ENCODE peak calls at places on chromosomes 13 and 19, in eight cellular contexts. J is brain microvascular endothelial cell, L is spleen, F is breast epithelium, C is astrocyte, B is fibroblast of pulmonary artery, P is IMR-90, D is AG09319. M is an unnamed sample.

GRCh38 chr13:28181413-28181812 is 43.1 kb downstream of the PAN3 start:
- DNase-seq in J (peak), L (no peak), F (no peak), C (peak), B (peak), P (peak), D (no peak), M (no peak)

GRCh38 chr19:41626877-41627276 is at the start of gene CEACAM4:
- DNase-seq in J (no peak), L (peak), F (no peak), C (no peak), B (no peak), P (no peak), D (no peak), M (no peak)

GRCh38 chr19:30353394-30353793 is 18.8 kb upstream of the ZNF536 start:
- DNase-seq in J (no peak), L (no peak), F (no peak), C (no peak), B (no peak), P (no peak), D (no peak), M (no peak)

GRCh38 chr13:20672772-20673171 is 30.7 kb upstream of the IL17D start:
- DNase-seq in J (no peak), L (no peak), F (no peak), C (peak), B (peak), P (peak), D (peak), M (no peak)

GRCh38 chr13:66714795-66715194 is 515.3 kb downstream of the PCDH9 start:
- DNase-seq in J (no peak), L (no peak), F (no peak), C (no peak), B (no peak), P (no peak), D (no peak), M (no peak)

GRCh38 chr13:35485451-35485850 is 9.0 kb upstream of the MAB21L1 start:
- DNase-seq in J (no peak), L (no peak), F (no peak), C (no peak), B (no peak), P (no peak), D (no peak), M (no peak)

GRCh38 chr13:40101708-40102359 is 446.4 kb downstream of the COG6 start:
- DNase-seq in J (no peak), L (no peak), F (no peak), C (no peak), B (no peak), P (no peak), D (no peak), M (no peak)

GRCh38 chr13:84870190-84870589 is 929.0 kb downstream of the SLITRK6 start:
- DNase-seq in J (no peak), L (no peak), F (no peak), C (no peak), B (no peak), P (no peak), D (no peak), M (no peak)

GRCh38 chr13:97395437-97396136 is 38.4 kb upstream of the RAP2A start:
- DNase-seq in J (peak), L (no peak), F (no peak), C (peak), B (peak), P (peak), D (no peak), M (no peak)

GRCh38 chr19:39083983-39084731 is at the start of gene ACP7:
- DNase-seq in J (no peak), L (no peak), F (no peak), C (no peak), B (no peak), P (no peak), D (no peak), M (no peak)

GRCh38 chr13:97353927-97354326 is 80.0 kb upstream of the RAP2A start:
- DNase-seq in J (peak), L (no peak), F (no peak), C (peak), B (no peak), P (peak), D (no peak), M (no peak)

DNA sequence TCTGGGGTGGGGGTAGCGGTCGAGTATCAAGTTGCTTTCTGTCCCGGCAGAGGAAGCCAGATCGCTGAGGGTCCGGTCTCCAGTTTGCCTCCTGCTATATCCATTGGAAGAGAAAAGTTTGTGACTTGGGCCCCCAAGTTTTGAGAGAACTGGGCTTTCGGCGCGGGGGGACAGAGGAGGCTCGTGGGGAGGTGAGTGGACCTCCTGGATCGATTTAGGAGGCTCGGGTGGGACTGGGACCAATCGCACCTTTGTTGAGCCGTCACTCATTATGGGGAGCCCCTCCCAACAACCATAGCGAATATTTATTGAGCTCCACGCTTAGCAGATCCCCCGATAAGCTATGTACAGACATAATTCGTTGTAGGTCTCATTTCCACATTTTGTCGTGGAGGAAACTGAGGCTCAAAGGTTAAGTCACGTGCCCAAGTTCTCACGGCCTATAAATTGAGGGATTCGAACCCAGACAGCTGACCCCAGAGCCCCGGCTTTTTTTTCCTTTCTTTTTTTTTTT is 909 bp downstream of the RFXANK start:
- DNase-seq in J (no peak), L (no peak), F (no peak), C (no peak), B (peak), P (no peak), D (no peak), M (no peak)
- TF ChIP-seq CTCF in J (no peak), L (no peak), F (no peak), C (no peak), B (no peak), P (no peak), D (no peak), M (no peak)

GRCh38 chr19:51830263-51830662 is 35.3 kb downstream of the FPR3 start:
- DNase-seq in J (no peak), L (no peak), F (no peak), C (no peak), B (peak), P (no peak), D (no peak), M (no peak)
- TF ChIP-seq CTCF in J (no peak), L (peak), F (no peak), C (no peak), B (peak), P (no peak), D (no peak), M (no peak)

DNA sequence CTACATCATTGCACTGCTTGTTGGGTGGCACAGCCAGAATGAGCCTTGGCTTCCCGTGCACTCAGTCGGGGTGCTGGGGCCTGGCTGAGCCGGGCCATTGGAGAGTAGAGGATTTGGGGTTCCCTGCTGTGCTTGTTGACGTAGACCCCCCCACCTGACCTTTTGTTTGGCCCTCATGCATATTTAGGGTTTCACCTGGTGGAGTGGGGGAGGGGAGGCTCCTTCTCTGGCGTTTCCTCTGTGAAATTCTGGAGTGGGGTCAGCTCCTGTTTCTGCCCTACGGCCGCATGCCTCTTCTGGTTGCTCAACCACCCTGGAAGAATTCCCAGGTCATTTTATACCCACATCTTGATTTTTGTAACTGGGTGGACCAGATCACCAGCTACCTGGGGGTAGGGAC is 82.8 kb downstream of the SIPA1L3 start:
- DNase-seq in J (no peak), L (peak), F (peak), C (no peak), B (no peak), P (no peak), D (no peak), M (no peak)
- TF ChIP-seq CTCF in J (no peak), L (no peak), F (no peak), C (no peak), B (no peak), P (no peak), D (no peak), M (no peak)

GRCh38 chr19:1992759-1993260 is 22.7 kb downstream of the BTBD2 start:
- DNase-seq in J (no peak), L (peak), F (no peak), C (no peak), B (no peak), P (no peak), D (no peak), M (no peak)
- TF ChIP-seq CTCF in J (no peak), L (no peak), F (no peak), C (no peak), B (no peak), P (no peak), D (no peak), M (no peak)

GRCh38 chr19:46748325-46749109 is 2.3 kb upstream of the STRN4 start:
- DNase-seq in J (peak), L (peak), F (no peak), C (no peak), B (peak), P (peak), D (no peak), M (no peak)

GRCh38 chr19:46745030-46745429 is 827 bp upstream of the FKRP start:
- DNase-seq in J (no peak), L (no peak), F (no peak), C (no peak), B (no peak), P (no peak), D (no peak), M (no peak)

GRCh38 chr19:46744005-46744691 is 1.7 kb upstream of the FKRP start:
- DNase-seq in J (no peak), L (no peak), F (no peak), C (no peak), B (no peak), P (no peak), D (no peak), M (no peak)

GRCh38 chr19:46746281-46746965 is at the start of gene STRN4:
- DNase-seq in J (no peak), L (peak), F (no peak), C (no peak), B (no peak), P (no peak), D (no peak), M (no peak)

GRCh38 chr19:46745521-46746280 is at the start of gene FKRP:
- DNase-seq in J (no peak), L (peak), F (no peak), C (no peak), B (no peak), P (no peak), D (no peak), M (no peak)
- TF ChIP-seq CTCF in J (no peak), L (no peak), F (no peak), C (no peak), B (no peak), P (no peak), D (no peak), M (no peak)

GRCh38 chr19:40190891-40191835 is at the start of gene MAP3K10:
- DNase-seq in J (peak), L (peak), F (no peak), C (peak), B (peak), P (peak), D (peak), M (no peak)

GRCh38 chr19:40192758-40193586 is 1.7 kb downstream of the MAP3K10 start:
- DNase-seq in J (no peak), L (no peak), F (no peak), C (no peak), B (no peak), P (no peak), D (no peak), M (no peak)

GRCh38 chr19:40193587-40193849 is 2.3 kb downstream of the MAP3K10 start:
- DNase-seq in J (no peak), L (no peak), F (no peak), C (peak), B (peak), P (peak), D (no peak), M (no peak)

DNA sequence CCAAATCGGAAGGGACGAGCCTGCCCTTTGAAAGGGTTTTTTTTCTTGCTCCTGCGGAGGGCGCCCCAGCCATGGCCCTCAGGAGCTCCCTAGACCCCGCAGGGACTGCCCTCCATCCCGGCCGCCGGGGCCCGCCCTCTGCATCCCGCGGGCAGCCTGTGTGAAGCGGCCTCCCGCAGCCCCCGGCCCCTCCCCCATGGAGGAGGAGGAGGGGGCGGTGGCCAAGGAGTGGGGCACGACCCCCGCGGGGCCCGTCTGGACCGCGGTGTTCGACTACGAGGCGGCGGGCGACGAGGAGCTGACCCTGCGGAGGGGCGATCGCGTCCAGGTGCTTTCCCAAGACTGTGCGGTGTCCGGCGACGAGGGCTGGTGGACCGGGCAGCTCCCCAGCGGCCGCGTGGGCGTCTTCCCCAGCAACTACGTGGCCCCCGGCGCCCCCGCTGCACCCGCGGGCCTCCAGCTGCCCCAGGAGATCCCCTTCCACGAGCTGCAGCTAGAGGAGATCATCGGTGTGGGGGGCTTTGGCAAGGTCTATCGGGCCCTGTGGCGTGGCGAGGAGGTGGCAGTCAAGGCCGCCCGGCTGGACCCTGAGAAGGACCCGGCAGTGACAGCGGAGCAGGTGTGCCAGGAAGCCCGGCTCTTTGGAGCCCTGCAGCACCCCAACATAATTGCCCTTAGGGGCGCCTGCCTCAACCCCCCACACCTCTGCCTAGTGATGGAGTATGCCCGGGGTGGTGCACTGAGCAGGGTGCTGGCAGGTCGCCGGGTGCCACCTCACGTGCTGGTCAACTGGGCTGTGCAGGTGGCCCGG is 815 bp downstream of the MAP3K10 start:
- DNase-seq in J (no peak), L (peak), F (no peak), C (no peak), B (peak), P (peak), D (no peak), M (no peak)
- TF ChIP-seq CTCF in J (no peak), L (no peak), F (no peak), C (no peak), B (no peak), P (peak), D (peak), M (peak)

GRCh38 chr19:51441410-51442390 is 16.6 kb downstream of the SIGLEC8 start:
- DNase-seq in J (no peak), L (peak), F (no peak), C (no peak), B (no peak), P (no peak), D (no peak), M (no peak)

GRCh38 chr19:51433092-51433491 is 15.7 kb upstream of the SIGLEC10 start:
- DNase-seq in J (no peak), L (no peak), F (no peak), C (no peak), B (no peak), P (no peak), D (no peak), M (no peak)

GRCh38 chr19:51440846-51441409 is 17.3 kb downstream of the SIGLEC8 start:
- DNase-seq in J (no peak), L (peak), F (no peak), C (no peak), B (no peak), P (no peak), D (no peak), M (no peak)

GRCh38 chr19:51440052-51440451 is 18.2 kb downstream of the SIGLEC8 start:
- DNase-seq in J (no peak), L (peak), F (no peak), C (no peak), B (no peak), P (no peak), D (no peak), M (no peak)

DNA sequence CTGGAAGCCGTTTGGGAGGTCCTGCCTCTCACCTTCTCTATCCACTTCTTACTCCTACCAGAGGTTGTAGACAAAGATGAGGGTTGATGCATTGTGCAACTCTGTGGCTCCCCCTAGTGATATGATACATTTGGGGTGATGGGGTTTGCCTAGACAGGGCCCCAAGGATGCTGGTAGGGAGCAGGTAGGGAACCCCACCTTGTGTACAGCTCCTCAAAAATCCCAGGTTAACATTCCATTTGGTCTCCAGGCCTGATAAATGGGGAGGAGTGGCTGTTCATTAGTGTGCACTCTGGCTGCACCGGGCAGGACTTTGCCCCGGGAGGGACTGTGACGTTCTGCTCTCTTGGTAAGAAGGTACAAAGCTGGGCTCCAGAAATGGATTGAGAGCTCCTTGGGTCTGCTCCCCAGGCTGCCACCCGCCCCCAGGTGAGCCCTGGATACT is 19.2 kb downstream of the SIGLEC8 start:
- DNase-seq in J (no peak), L (peak), F (no peak), C (no peak), B (peak), P (no peak), D (no peak), M (no peak)
- TF ChIP-seq CTCF in J (no peak), L (peak), F (no peak), C (no peak), B (peak), P (peak), D (peak), M (peak)

GRCh38 chr13:114115796-114116195 is 16.6 kb downstream of the RASA3 start:
- DNase-seq in J (no peak), L (peak), F (no peak), C (no peak), B (no peak), P (no peak), D (no peak), M (peak)
- TF ChIP-seq CTCF in J (no peak), L (no peak), F (no peak), C (no peak), B (no peak), P (no peak), D (no peak), M (no peak)

M was measured in chondrocyte.